ENCODE peak calls at places on chromosomes 16 and 17, in five cellular contexts. T is effector CD4-positive, alpha-beta T cell; C is fibroblast of lung; I is bronchial epithelial cell; R is GM23338. O is an unnamed sample.

GRCh38 chr16:3578610-3579551 is 1.7 kb upstream of the NLRC3 start:
- DNase-seq in T (peak), R (peak), C (no peak), I (no peak), O (no peak)

GRCh38 chr17:58831780-58832179 is 76.1 kb downstream of the PPM1E start:
- DNase-seq in T (no peak), R (no peak), I (no peak), C (no peak), O (no peak)

GRCh38 chr17:79517812-79518211 is 93.0 kb downstream of the RBFOX3 start:
- DNase-seq in C (no peak), T (no peak), R (no peak), I (no peak), O (no peak)

GRCh38 chr16:17404903-17405691 is 65.7 kb downstream of the XYLT1 start:
- DNase-seq in I (no peak), C (peak), T (no peak), R (no peak), O (peak)

GRCh38 chr17:64377769-64378282 is 12.8 kb downstream of the PECAM1 start:
- DNase-seq in T (no peak), R (no peak), C (peak), I (no peak), O (no peak)

GRCh38 chr17:32264140-32264799 is 1.4 kb upstream of the RHBDL3 start:
- DNase-seq in T (no peak), C (no peak), R (peak), I (no peak), O (no peak)

GRCh38 chr16:11058820-11059219 is 114.5 kb downstream of the CLEC16A start:
- DNase-seq in C (no peak), T (no peak), R (no peak), I (no peak), O (no peak)

GRCh38 chr17:9703781-9704082 is 58.4 kb downstream of the USP43 start:
- DNase-seq in T (no peak), I (no peak), C (no peak), R (no peak), O (no peak)

GRCh38 chr17:50905460-50905803 is 39.3 kb upstream of the TOB1 start:
- DNase-seq in R (peak), I (no peak), T (no peak), C (no peak), O (no peak)

GRCh38 chr16:9134739-9135138 is 43.3 kb downstream of the HAPSTR1 start:
- DNase-seq in T (peak), R (peak), C (peak), I (no peak), O (peak)

GRCh38 chr17:50318551-50319310 is 27.2 kb upstream of the XYLT2 start:
- DNase-seq in I (peak), R (no peak), C (peak), T (no peak), O (no peak)

GRCh38 chr16:3035289-3035971 is 1.3 kb downstream of the BICDL2 start:
- DNase-seq in C (no peak), R (no peak), I (no peak), T (no peak), O (no peak)

GRCh38 chr17:44069974-44070454 is 521 bp upstream of the G6PC3 start:
- DNase-seq in R (peak), T (no peak), C (no peak), I (no peak), O (no peak)

GRCh38 chr16:84751241-84751640 is 51.4 kb downstream of the USP10 start:
- DNase-seq in I (no peak), T (no peak), R (no peak), C (no peak), O (no peak)

GRCh38 chr17:489758-490329 is 137.2 kb upstream of the RPH3AL start:
- DNase-seq in R (peak), T (peak), C (peak), I (no peak), O (no peak)

GRCh38 chr16:77977336-77977735 is 45.0 kb upstream of the CLEC3A start:
- DNase-seq in I (no peak), T (no peak), R (no peak), C (no peak), O (no peak)

GRCh38 chr17:50097455-50097854 is 2.3 kb downstream of the PDK2 start:
- DNase-seq in T (no peak), R (no peak), C (no peak), I (no peak), O (no peak)

GRCh38 chr16:49457196-49457595 is 83.6 kb downstream of the C16orf78 start:
- DNase-seq in R (no peak), T (no peak), I (no peak), C (no peak), O (no peak)

GRCh38 chr17:13879961-13880466 is 189.3 kb upstream of the COX10 start:
- DNase-seq in R (no peak), I (no peak), T (no peak), C (no peak), O (no peak)

GRCh38 chr17:66445229-66445628 is 142.8 kb downstream of the PRKCA start:
- DNase-seq in C (no peak), I (no peak), R (no peak), T (no peak), O (no peak)

GRCh38 chr16:31807086-31807485 is 66.5 kb upstream of the ZNF267 start:
- DNase-seq in I (no peak), C (no peak), T (no peak), R (no peak), O (no peak)

GRCh38 chr17:1882836-1883235 is 53.0 kb downstream of the RPA1 start:
- DNase-seq in I (peak), C (peak), T (no peak), R (peak), O (no peak)

GRCh38 chr16:85659805-85660511 is 28.8 kb downstream of the GINS2 start:
- DNase-seq in I (peak), C (peak), R (peak), T (peak), O (peak)

GRCh38 chr16:61289141-61289540 is 747.1 kb downstream of the CDH8 start:
- DNase-seq in C (no peak), I (no peak), R (no peak), T (no peak), O (no peak)

GRCh38 chr16:86566966-86567700 is 504 bp downstream of the FOXC2 start:
- DNase-seq in I (no peak), T (no peak), C (peak), R (peak), O (peak)

GRCh38 chr16:47907109-47907508 is 248.7 kb downstream of the ABCC12 start:
- DNase-seq in R (no peak), C (no peak), T (no peak), I (no peak), O (no peak)

GRCh38 chr17:21239680-21240374 is 13.4 kb downstream of the NATD1 start:
- DNase-seq in T (no peak), I (peak), R (peak), C (peak), O (no peak)

GRCh38 chr17:55093358-55093757 is 124.8 kb downstream of the STXBP4 start:
- DNase-seq in C (no peak), R (no peak), I (no peak), T (no peak), O (no peak)

GRCh38 chr17:7888184-7888920 is at the start of gene CHD3:
- DNase-seq in C (peak), R (peak), T (peak), I (peak), O (no peak)

GRCh38 chr16:28110074-28110473 is 46.6 kb upstream of the GSG1L start:
- DNase-seq in I (no peak), C (peak), R (no peak), T (no peak), O (no peak)

GRCh38 chr17:15092762-15093161 is 172.4 kb downstream of the PMP22 start:
- DNase-seq in R (no peak), T (no peak), I (peak), C (peak), O (no peak)

GRCh38 chr16:72291531-72291981 is 119.6 kb upstream of the PMFBP1 start:
- DNase-seq in T (no peak), R (no peak), I (peak), C (peak), O (peak)

GRCh38 chr16:71811261-71811803 is 2.7 kb upstream of the AP1G1 start:
- DNase-seq in R (no peak), I (no peak), C (no peak), T (no peak), O (no peak)

GRCh38 chr16:17470002-17470870 is 524 bp downstream of the XYLT1 start:
- DNase-seq in R (no peak), I (no peak), C (no peak), T (peak), O (peak)

GRCh38 chr17:1005361-1005946 is 8.5 kb downstream of the TIMM22 start:
- DNase-seq in I (no peak), R (no peak), T (no peak), C (peak), O (peak)

GRCh38 chr17:68290955-68291835 is at the start of the genes ARSG and SLC16A6:
- DNase-seq in T (peak), I (no peak), R (peak), C (peak), O (peak)

GRCh38 chr16:11609474-11610120 is 22.9 kb upstream of the LITAF start:
- DNase-seq in T (no peak), C (no peak), R (no peak), I (no peak), O (no peak)

GRCh38 chr17:81737947-81738800 is 26.1 kb downstream of the SLC25A10 start:
- DNase-seq in T (no peak), R (no peak), I (no peak), C (no peak), O (no peak)

O was measured in MG63.